ENCODE peak calls at places on chromosome 6, in seven cellular contexts. Q is fibroblast of the aortic adventitia, C is lower lobe of right lung, X is AG04450, L is right atrium auricular region, Y is astrocyte of the cerebellum, N is left ventricle myocardium inferior. P is an unnamed sample.

GRCh38 chr6:127956260-127956888 is 55.5 kb upstream of the THEMIS start:
- DNase-seq in Q (no peak), C (no peak), X (no peak), L (no peak), Y (no peak), N (no peak), P (peak)

GRCh38 chr6:2196079-2196679 is 49.2 kb downstream of the GMDS start:
- DNase-seq in Q (peak), C (no peak), X (no peak), L (no peak), Y (peak), N (no peak), P (peak)

GRCh38 chr6:111534366-111534765 is 51.3 kb upstream of the REV3L start:
- DNase-seq in Q (no peak), C (peak), X (no peak), L (no peak), Y (peak), N (peak), P (no peak)

GRCh38 chr6:41306187-41306854 is 19.8 kb upstream of the TREM1 start:
- DNase-seq in Q (peak), C (no peak), X (no peak), L (no peak), Y (peak), N (no peak), P (no peak)

GRCh38 chr6:33000053-33000452 is 9.3 kb downstream of the HLA-DOA start:
- DNase-seq in Q (no peak), C (no peak), X (no peak), L (no peak), Y (no peak), N (no peak), P (no peak)

GRCh38 chr6:44932651-44933091 is 395.5 kb upstream of the RUNX2 start:
- DNase-seq in Q (no peak), C (no peak), X (no peak), L (no peak), Y (no peak), N (no peak), P (no peak)

GRCh38 chr6:145139451-145139850 is 595.9 kb downstream of the EPM2A start:
- DNase-seq in Q (no peak), C (peak), X (no peak), L (no peak), Y (no peak), N (no peak), P (no peak)

GRCh38 chr6:125981566-125982185 is 4.7 kb upstream of the TRMT11 start:
- DNase-seq in Q (no peak), C (no peak), X (no peak), L (no peak), Y (no peak), N (no peak), P (no peak)

GRCh38 chr6:119895626-119896025 is 546.1 kb upstream of the MAN1A1 start:
- DNase-seq in Q (no peak), C (no peak), X (no peak), L (no peak), Y (no peak), N (no peak), P (no peak)

GRCh38 chr6:13163161-13163944 is 165.0 kb downstream of the TBC1D7 start:
- DNase-seq in Q (no peak), C (no peak), X (no peak), L (no peak), Y (no peak), N (no peak), P (no peak)

GRCh38 chr6:169640347-169640972 is 61.4 kb downstream of the WDR27 start:
- DNase-seq in Q (peak), C (peak), X (no peak), L (no peak), Y (no peak), N (no peak), P (peak)

GRCh38 chr6:158634695-158635426 is 9.7 kb downstream of the DYNLT1 start:
- DNase-seq in Q (no peak), C (no peak), X (no peak), L (no peak), Y (no peak), N (no peak), P (no peak)
- TF ChIP-seq CTCF in Q (no peak), C (no peak), X (no peak), L (no peak), Y (no peak), N (no peak), P (no peak)

GRCh38 chr6:140441256-140441655 is 1066.8 kb upstream of the CITED2 start:
- DNase-seq in Q (peak), C (peak), X (no peak), L (peak), Y (no peak), N (peak), P (peak)
- TF ChIP-seq CTCF in Q (peak), C (peak), X (peak), L (peak), Y (peak), N (peak), P (peak)

GRCh38 chr6:136927313-136927712 is 5.2 kb downstream of the SLC35D3 start:
- DNase-seq in Q (no peak), C (no peak), X (no peak), L (no peak), Y (no peak), N (no peak), P (peak)
- TF ChIP-seq CTCF in Q (peak), C (peak), X (peak), L (peak), Y (peak), N (peak), P (peak)

GRCh38 chr6:65638047-65638831 is 68.8 kb downstream of the EYS start:
- DNase-seq in Q (no peak), C (no peak), X (no peak), L (no peak), Y (no peak), N (no peak), P (no peak)
- TF ChIP-seq CTCF in Q (no peak), C (no peak), X (peak), L (no peak), Y (peak), N (no peak), P (no peak)

DNA sequence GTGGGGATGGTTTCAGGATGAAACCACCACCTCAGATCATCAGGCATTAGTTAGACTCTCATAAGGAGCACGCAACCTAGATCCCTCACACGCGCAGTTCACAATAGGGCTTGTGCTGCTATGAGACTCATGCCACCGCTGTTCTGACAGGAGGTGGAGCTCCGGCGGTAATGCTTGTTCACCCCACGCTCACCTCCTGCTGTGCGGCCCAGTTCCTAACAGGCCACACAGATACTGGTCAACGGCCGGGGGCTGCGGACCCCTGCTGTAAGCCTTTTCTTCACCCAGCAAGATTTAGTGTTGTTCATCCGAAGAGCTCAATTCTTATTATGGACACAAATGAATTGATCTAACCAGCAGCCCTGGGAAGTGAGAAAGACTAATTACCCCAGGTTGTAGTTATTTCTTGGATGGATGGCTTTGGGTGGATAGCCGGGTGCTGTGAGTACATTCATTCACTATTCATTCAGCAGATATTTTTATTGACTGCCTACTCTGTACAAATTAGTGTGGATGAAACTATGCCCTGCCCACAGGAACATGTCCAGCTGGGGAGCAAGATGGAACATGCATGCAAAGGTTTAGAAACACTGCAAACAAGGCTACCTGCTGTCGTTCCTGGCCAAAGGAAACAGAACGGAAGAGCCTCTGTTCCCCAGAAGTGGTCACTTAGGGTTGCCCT is 57.2 kb downstream of the RIOK1 start:
- DNase-seq in Q (no peak), C (no peak), X (no peak), L (no peak), Y (no peak), N (no peak), P (no peak)
- TF ChIP-seq CTCF in Q (no peak), C (no peak), X (no peak), L (no peak), Y (no peak), N (no peak), P (no peak)

DNA sequence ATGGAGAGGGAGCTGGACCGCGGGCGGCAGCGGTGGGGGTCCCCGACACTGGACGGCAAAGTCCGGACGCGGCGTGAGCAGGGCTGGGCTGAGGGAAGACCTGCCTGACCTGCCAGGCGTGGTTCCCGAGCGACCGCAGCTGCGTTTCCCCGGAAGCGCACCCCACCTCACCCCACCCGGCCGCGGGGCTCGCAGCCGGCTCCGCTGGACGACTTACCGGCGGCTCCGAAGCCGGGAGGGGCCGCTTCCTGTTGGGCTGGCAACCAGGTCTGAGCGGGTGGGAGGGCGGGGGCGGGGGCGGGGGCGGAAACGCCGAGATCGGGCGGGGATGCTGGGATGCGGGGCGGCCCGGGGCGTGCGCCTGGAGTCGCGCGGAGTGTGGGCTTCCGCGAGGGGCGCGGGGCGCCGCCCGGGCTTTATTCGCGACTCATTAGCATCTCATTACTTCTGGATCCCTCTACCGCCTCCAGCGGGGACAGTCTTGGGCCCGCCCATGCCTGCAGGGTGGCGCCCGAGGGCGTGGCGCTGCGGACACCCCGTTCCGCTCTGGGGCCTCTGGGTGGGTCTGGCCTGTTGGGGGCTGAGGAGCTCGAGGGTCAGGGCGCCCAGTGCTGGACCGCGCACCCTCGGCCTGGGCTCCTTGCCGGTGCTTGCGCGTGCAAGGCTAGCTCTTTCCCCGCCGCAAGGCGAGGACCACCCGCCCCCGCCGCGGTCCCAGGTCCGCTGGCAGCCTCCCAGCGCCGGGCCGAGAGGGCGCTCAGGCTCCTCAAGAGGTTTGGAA is at the start of gene MICAL1:
- DNase-seq in Q (peak), C (peak), X (no peak), L (no peak), Y (no peak), N (peak), P (peak)
- TF ChIP-seq CTCF in Q (peak), C (peak), X (peak), L (peak), Y (peak), N (peak), P (peak)

GRCh38 chr6:117352466-117353081 is 73.2 kb downstream of the ROS1 start:
- DNase-seq in Q (peak), C (no peak), X (no peak), L (no peak), Y (peak), N (no peak), P (peak)
- TF ChIP-seq CTCF in Q (peak), C (peak), X (peak), L (peak), Y (peak), N (peak), P (peak)

DNA sequence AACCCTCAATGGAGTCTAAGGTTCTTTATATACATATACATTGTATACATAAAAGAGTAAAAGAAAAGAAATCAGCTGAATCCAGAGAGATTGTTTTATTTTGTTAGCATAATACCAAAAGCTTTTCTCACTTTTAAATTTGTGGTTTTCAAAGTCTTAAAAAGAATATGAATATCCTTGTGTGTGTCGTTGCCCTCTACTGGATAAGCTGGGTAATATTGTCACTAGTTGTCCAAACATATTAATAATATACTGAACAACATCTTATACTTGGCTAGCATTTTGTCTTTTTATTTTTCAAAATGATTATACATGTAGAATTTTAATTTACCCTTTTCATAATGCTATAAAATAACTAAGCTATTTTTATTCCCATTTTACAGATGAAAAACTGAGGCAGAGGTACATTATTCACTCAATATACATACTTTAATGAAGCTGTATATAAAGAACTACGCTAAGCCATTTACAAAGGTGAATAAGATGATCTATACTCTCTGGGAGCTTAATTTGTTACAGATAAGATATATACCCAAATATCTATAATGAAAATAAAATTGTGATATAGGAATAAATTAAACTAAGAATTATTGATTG is 531.7 kb downstream of the TFAP2B start:
- DNase-seq in Q (peak), C (no peak), X (no peak), L (no peak), Y (peak), N (no peak), P (no peak)
- TF ChIP-seq CTCF in Q (no peak), C (peak), X (no peak), L (peak), Y (no peak), N (peak), P (peak)

P was measured in HFFc6.